ENCODE peak calls at places on chromosomes 16 and 17, in seven cellular contexts. C is OCI-LY7, E is cardiac muscle cell, I is GM20000, T is mammary epithelial cell, P is A549, A is thoracic aorta. V is an unnamed sample.

GRCh38 chr16:24151482-24151939 is 104.6 kb upstream of the CACNG3 start:
- DNase-seq in A (no peak), C (no peak), I (no peak), T (no peak), P (no peak), E (peak; percentile 17), V (no peak)

GRCh38 chr17:52606590-52606989 is 448.1 kb upstream of the CA10 start:
- DNase-seq in T (no peak), P (no peak), I (no peak), E (no peak), A (no peak), C (no peak), V (no peak)

GRCh38 chr17:61267847-61268246 is 131.8 kb upstream of the TBX2 start:
- DNase-seq in C (no peak), T (no peak), A (no peak), E (no peak), P (no peak), I (no peak), V (no peak)

GRCh38 chr16:71367243-71367976 is 8.9 kb downstream of the CALB2 start:
- DNase-seq in E (peak; percentile 76), C (peak; percentile 37), I (peak; percentile 65), A (no peak), P (peak; percentile 78), T (peak; percentile 25), V (no peak)

GRCh38 chr16:70162041-70162451 is 11.5 kb upstream of the CLEC18C start:
- DNase-seq in A (no peak), T (peak; percentile 69), C (no peak), P (peak; percentile 66), E (no peak), I (no peak), V (peak; percentile 90)

GRCh38 chr17:75996665-75997590 is 3.7 kb upstream of the CDK3 start:
- DNase-seq in P (no peak), T (peak; percentile 97), A (no peak), C (peak; percentile 32), E (peak; percentile 32), I (peak; percentile 70), V (no peak)

GRCh38 chr16:75957870-75958269 is 231.6 kb upstream of the CPHXL start:
- DNase-seq in C (no peak), I (no peak), P (no peak), E (no peak), A (no peak), T (peak; percentile 34), V (no peak)

GRCh38 chr16:4613636-4614570 is 785 bp downstream of the UBALD1 start:
- DNase-seq in P (no peak), E (peak; percentile 70), A (no peak), C (peak; percentile 28), T (peak; percentile 23), I (peak; percentile 71), V (no peak)

GRCh38 chr16:77584205-77584859 is 138.0 kb upstream of the NUDT7 start:
- DNase-seq in C (peak; percentile 57), E (peak; percentile 59), I (peak; percentile 39), T (peak; percentile 47), P (peak; percentile 43), A (no peak), V (no peak)

GRCh38 chr17:28716740-28717577 is 709 bp downstream of the RAB34 start:
- DNase-seq in T (peak; percentile 39), E (peak; percentile 51), A (no peak), C (no peak), I (no peak), P (no peak), V (no peak)

GRCh38 chr17:65666869-65667268 is 105.4 kb upstream of the AXIN2 start:
- DNase-seq in T (no peak), C (no peak), I (no peak), E (no peak), P (no peak), A (no peak), V (no peak)

GRCh38 chr17:18382441-18383078 is 5.0 kb downstream of the EVPLL start:
- DNase-seq in T (no peak), C (no peak), E (no peak), A (no peak), I (no peak), P (no peak), V (no peak)

GRCh38 chr17:45248132-45248936 is 13.6 kb downstream of the SPATA32 start:
- DNase-seq in E (no peak), T (peak; percentile 65), A (no peak), P (peak; percentile 81), I (peak; percentile 91), C (peak; percentile 90), V (no peak)

GRCh38 chr16:57609541-57610401 is 18.7 kb upstream of the ADGRG1 start:
- DNase-seq in C (peak; percentile 31), P (no peak), T (no peak), A (no peak), E (no peak), I (peak; percentile 82), V (no peak)
- TF ChIP-seq CTCF in C (peak; percentile 38), P (no peak), T (peak; percentile 10), A (no peak), E (peak; percentile 28), I (peak; percentile 52), V (no peak)

GRCh38 chr17:49843774-49844350 is 4.0 kb downstream of the TAC4 start:
- DNase-seq in T (no peak), C (peak; percentile 27), I (peak; percentile 44), A (no peak), P (peak; percentile 69), E (no peak), V (no peak)
- TF ChIP-seq CTCF in T (peak; percentile 33), C (peak; percentile 71), I (peak; percentile 21), A (no peak), P (peak; percentile 46), E (peak; percentile 48), V (no peak)

GRCh38 chr17:40360091-40360490 is 4.4 kb downstream of the GJD3 start:
- DNase-seq in I (no peak), A (no peak), C (no peak), P (no peak), E (no peak), T (no peak), V (no peak)
- TF ChIP-seq CTCF in I (no peak), A (no peak), C (no peak), P (no peak), E (no peak), T (no peak), V (no peak)

GRCh38 chr17:46850688-46851028 is 725 bp upstream of the WNT9B start:
- DNase-seq in T (no peak), C (no peak), E (no peak), I (no peak), P (no peak), A (no peak), V (no peak)

GRCh38 chr17:46848534-46848933 is 2.8 kb upstream of the WNT9B start:
- DNase-seq in T (no peak), I (no peak), E (no peak), P (no peak), A (no peak), C (no peak), V (no peak)

GRCh38 chr17:46854515-46854914 is 3.1 kb downstream of the WNT9B start:
- DNase-seq in T (no peak), E (no peak), C (no peak), I (no peak), P (no peak), A (no peak), V (no peak)

GRCh38 chr17:46853896-46854444 is 2.6 kb downstream of the WNT9B start:
- DNase-seq in C (no peak), P (no peak), A (no peak), E (no peak), I (no peak), T (peak; percentile 32), V (no peak)

GRCh38 chr17:46851029-46851741 is at the start of gene WNT9B:
- DNase-seq in T (peak; percentile 23), E (peak; percentile 79), I (no peak), P (peak; percentile 54), C (no peak), A (no peak), V (no peak)
- TF ChIP-seq CTCF in T (no peak), E (no peak), I (no peak), P (peak; percentile 28), C (no peak), A (no peak), V (no peak)